ENCODE peak calls at places on chromosomes 11 and 22, in six cellular contexts. B is MV-4-11, N is fibroblast of the conjunctiva, U is SHP77 treated with DMSO at 0.1 percent for 48 hours, Y is pancreas, A is uterus. Z is an unnamed sample.

GRCh38 chr11:32204751-32205150 is 113.9 kb downstream of the RCN1 start:
- DNase-seq in N (no peak), U (no peak), A (no peak), Y (no peak), B (no peak), Z (no peak)

GRCh38 chr22:27335102-27335660 is 466.4 kb downstream of the MN1 start:
- DNase-seq in U (no peak), B (no peak), A (no peak), N (no peak), Y (no peak), Z (no peak)

GRCh38 chr11:32176223-32176811 is 85.4 kb downstream of the RCN1 start:
- DNase-seq in N (peak), U (peak), A (peak), Y (peak), B (peak), Z (no peak)

GRCh38 chr22:49838771-49839717 is 11.4 kb upstream of the BRD1 start:
- DNase-seq in U (no peak), N (no peak), Y (no peak), B (no peak), A (no peak), Z (no peak)

GRCh38 chr11:48052183-48053040 is 72.1 kb downstream of the PTPRJ start:
- DNase-seq in U (no peak), A (no peak), Y (peak), N (no peak), B (no peak), Z (peak)

GRCh38 chr11:131945695-131946094 is 575.3 kb downstream of the NTM start:
- DNase-seq in B (no peak), N (no peak), Y (no peak), U (no peak), A (no peak), Z (no peak)

GRCh38 chr11:88414981-88415391 is 77.5 kb upstream of the CTSC start:
- DNase-seq in A (no peak), U (no peak), B (peak), Y (no peak), N (no peak), Z (no peak)

GRCh38 chr11:6568191-6568918 is 35.1 kb downstream of the RRP8 start:
- DNase-seq in N (peak), A (no peak), B (no peak), Y (peak), U (no peak), Z (no peak)

GRCh38 chr11:63802637-63803414 is 10.4 kb upstream of the SPINDOC start:
- DNase-seq in U (no peak), N (peak), B (peak), Y (no peak), A (no peak), Z (no peak)

GRCh38 chr22:39622881-39623367 is 52.4 kb downstream of the CACNA1I start:
- DNase-seq in A (no peak), U (no peak), B (no peak), N (no peak), Y (peak), Z (no peak)

GRCh38 chr11:15711311-15711710 is 596.6 kb downstream of the INSC start:
- DNase-seq in B (no peak), U (no peak), N (no peak), Y (no peak), A (no peak), Z (no peak)

GRCh38 chr11:9003573-9004309 is at the start of gene NRIP3:
- DNase-seq in B (peak), Y (peak), U (no peak), A (peak), N (no peak), Z (peak)

GRCh38 chr22:29517215-29517908 is 36.2 kb downstream of the THOC5 start:
- DNase-seq in A (no peak), B (no peak), Y (no peak), U (no peak), N (no peak), Z (no peak)

GRCh38 chr22:30968015-30968923 is at the start of gene MORC2:
- DNase-seq in Y (peak), U (peak), N (peak), B (peak), A (peak), Z (no peak)

GRCh38 chr11:67393990-67394389 is 2.2 kb downstream of the RAD9A start:
- DNase-seq in U (no peak), B (no peak), A (no peak), Y (no peak), N (no peak), Z (no peak)

GRCh38 chr11:35994421-35994820 is 50.6 kb downstream of the LDLRAD3 start:
- DNase-seq in A (no peak), N (no peak), U (no peak), Y (no peak), B (no peak), Z (no peak)

GRCh38 chr22:23269441-23270211 is 89.3 kb downstream of the BCR start:
- DNase-seq in Y (no peak), B (no peak), N (no peak), U (no peak), A (no peak), Z (no peak)

GRCh38 chr11:117980716-117981115 is 5.5 kb upstream of the IL10RA start:
- DNase-seq in B (peak), U (no peak), N (no peak), A (no peak), Y (no peak), Z (peak)

GRCh38 chr22:43066134-43066533 is 23.1 kb downstream of the TTLL1 start:
- DNase-seq in U (no peak), A (no peak), N (no peak), B (no peak), Y (no peak), Z (no peak)

GRCh38 chr11:1051356-1052132 is 15.0 kb upstream of the MUC6 start:
- DNase-seq in A (no peak), U (no peak), N (no peak), Y (no peak), B (no peak), Z (no peak)

GRCh38 chr22:46049726-46050450 is 72.9 kb upstream of the WNT7B start:
- DNase-seq in N (no peak), U (no peak), A (peak), B (no peak), Y (no peak), Z (peak)

GRCh38 chr11:10373340-10373739 is 68.5 kb downstream of the ADM start:
- DNase-seq in U (no peak), A (no peak), B (no peak), Y (no peak), N (no peak), Z (no peak)

GRCh38 chr11:65311197-65311631 is 3.5 kb upstream of the CDC42EP2 start:
- DNase-seq in A (no peak), Y (no peak), U (no peak), B (no peak), N (no peak), Z (no peak)

GRCh38 chr11:120236169-120237107 is 3.5 kb upstream of the POU2F3 start:
- DNase-seq in U (no peak), B (peak), Y (no peak), A (no peak), N (no peak), Z (no peak)

GRCh38 chr11:86906198-86906597 is 49.0 kb downstream of the FZD4 start:
- DNase-seq in U (no peak), Y (no peak), N (no peak), B (no peak), A (no peak), Z (no peak)

GRCh38 chr11:19935507-19935906 is 222.9 kb downstream of the NAV2 start:
- DNase-seq in B (no peak), A (no peak), U (no peak), N (no peak), Y (no peak), Z (no peak)

GRCh38 chr22:34490911-34491310 is 570.6 kb upstream of the LARGE1 start:
- DNase-seq in N (no peak), Y (no peak), A (no peak), U (no peak), B (no peak), Z (no peak)

GRCh38 chr11:75480890-75481190 is 44.9 kb downstream of the GDPD5 start:
- DNase-seq in Y (no peak), U (no peak), B (no peak), N (no peak), A (no peak), Z (no peak)

GRCh38 chr11:64553554-64554201 is 37.3 kb upstream of the SLC22A12 start:
- DNase-seq in B (no peak), A (peak), Y (peak), N (peak), U (no peak), Z (no peak)

GRCh38 chr11:100878474-100878873 is 191.4 kb downstream of the ARHGAP42 start:
- DNase-seq in B (no peak), U (no peak), A (no peak), Y (no peak), N (peak), Z (no peak)

GRCh38 chr11:117658809-117659208 is 138.2 kb downstream of the DSCAML1 start:
- DNase-seq in B (no peak), U (no peak), N (no peak), Y (no peak), A (no peak), Z (no peak)

GRCh38 chr11:21771097-21771496 is 421.8 kb upstream of the ANO5 start:
- DNase-seq in A (no peak), U (no peak), Y (no peak), N (no peak), B (no peak), Z (no peak)

GRCh38 chr11:130435671-130436070 is 7.3 kb upstream of the ADAMTS8 start:
- DNase-seq in B (no peak), N (no peak), U (no peak), Y (no peak), A (no peak), Z (no peak)

GRCh38 chr11:61728066-61728939 is 24.1 kb upstream of the MYRF start:
- DNase-seq in B (no peak), U (no peak), N (no peak), Y (no peak), A (no peak), Z (no peak)

GRCh38 chr11:33256031-33256807 is 962 bp upstream of the HIPK3 start:
- DNase-seq in Y (no peak), B (peak), N (no peak), A (no peak), U (no peak), Z (no peak)

Z was measured in mesenteric fat pad.